ENCODE peak calls at places on chromosomes 16 and 17, in five cellular contexts. One of them, this sample, is unnamed.

GRCh38 chr17:49353607-49354006 is 8.4 kb downstream of the ZNF652 start:
- DNase-seq in upper lobe of left lung: no peak
- DNase-seq in A549: no peak
- DNase-seq in suprapubic skin: no peak
- DNase-seq in CD8-positive, alpha-beta T cell: no peak
- DNase-seq in this sample: no peak

GRCh38 chr17:53058031-53058430 is 764.7 kb upstream of the KIF2B start:
- DNase-seq in upper lobe of left lung: no peak
- DNase-seq in suprapubic skin: no peak
- DNase-seq in CD8-positive, alpha-beta T cell: no peak
- DNase-seq in A549: no peak
- DNase-seq in this sample: no peak

GRCh38 chr17:78416791-78417530 is 38.5 kb downstream of the PGS1 start:
- DNase-seq in suprapubic skin: no peak
- DNase-seq in CD8-positive, alpha-beta T cell: no peak
- DNase-seq in A549: no peak
- DNase-seq in upper lobe of left lung: peak; percentile 83
- DNase-seq in this sample: no peak

GRCh38 chr16:66266436-66267286 is 99.8 kb upstream of the CDH5 start:
- DNase-seq in CD8-positive, alpha-beta T cell: no peak
- DNase-seq in upper lobe of left lung: no peak
- DNase-seq in suprapubic skin: peak; percentile 87
- DNase-seq in A549: no peak
- DNase-seq in this sample: peak; percentile 75

GRCh38 chr16:1379054-1379862 is 27.5 kb downstream of the GNPTG start:
- DNase-seq in A549: peak; percentile 79
- DNase-seq in CD8-positive, alpha-beta T cell: peak; percentile 61
- DNase-seq in upper lobe of left lung: peak; percentile 84
- DNase-seq in suprapubic skin: peak; percentile 87
- DNase-seq in this sample: peak; percentile 91

GRCh38 chr16:89890200-89890599 is 16.8 kb downstream of the TCF25 start:
- DNase-seq in A549: no peak
- DNase-seq in upper lobe of left lung: no peak
- DNase-seq in CD8-positive, alpha-beta T cell: no peak
- DNase-seq in suprapubic skin: no peak
- DNase-seq in this sample: no peak

GRCh38 chr16:80663078-80663477 is 122.3 kb downstream of the DYNLRB2 start:
- DNase-seq in upper lobe of left lung: no peak
- DNase-seq in CD8-positive, alpha-beta T cell: no peak
- DNase-seq in suprapubic skin: no peak
- DNase-seq in A549: no peak
- DNase-seq in this sample: no peak

GRCh38 chr16:4352843-4353242 is 1.7 kb upstream of the PAM16 start:
- DNase-seq in A549: no peak
- DNase-seq in CD8-positive, alpha-beta T cell: no peak
- DNase-seq in upper lobe of left lung: no peak
- DNase-seq in suprapubic skin: no peak
- DNase-seq in this sample: no peak

GRCh38 chr17:76529643-76530488 is 7.6 kb downstream of the CYGB start:
- DNase-seq in upper lobe of left lung: peak; percentile 75
- DNase-seq in A549: no peak
- DNase-seq in suprapubic skin: peak; percentile 90
- DNase-seq in CD8-positive, alpha-beta T cell: no peak
- DNase-seq in this sample: peak; percentile 89

GRCh38 chr16:19860146-19861030 is 24.3 kb downstream of the GPRC5B start:
- DNase-seq in upper lobe of left lung: no peak
- DNase-seq in CD8-positive, alpha-beta T cell: no peak
- DNase-seq in suprapubic skin: peak; percentile 18
- DNase-seq in A549: no peak
- DNase-seq in this sample: no peak

GRCh38 chr17:39809221-39809620 is 54.9 kb downstream of the IKZF3 start:
- DNase-seq in CD8-positive, alpha-beta T cell: no peak
- DNase-seq in suprapubic skin: no peak
- DNase-seq in upper lobe of left lung: no peak
- DNase-seq in A549: no peak
- DNase-seq in this sample: no peak

GRCh38 chr16:11106726-11107125 is 149.3 kb downstream of the SOCS1 start:
- DNase-seq in CD8-positive, alpha-beta T cell: no peak
- DNase-seq in A549: no peak
- DNase-seq in upper lobe of left lung: peak; percentile 62
- DNase-seq in suprapubic skin: no peak
- DNase-seq in this sample: no peak

GRCh38 chr17:63954402-63955063 is 18.2 kb downstream of the SCN4A start:
- DNase-seq in A549: no peak
- DNase-seq in upper lobe of left lung: no peak
- DNase-seq in CD8-positive, alpha-beta T cell: peak; percentile 37
- DNase-seq in suprapubic skin: no peak
- DNase-seq in this sample: no peak

GRCh38 chr17:62792122-62792800 is 15.9 kb downstream of the MARCHF10 start:
- DNase-seq in A549: peak; percentile 98
- DNase-seq in CD8-positive, alpha-beta T cell: no peak
- DNase-seq in upper lobe of left lung: no peak
- DNase-seq in suprapubic skin: no peak
- DNase-seq in this sample: no peak

GRCh38 chr17:10261098-10261497 is 62.7 kb upstream of the GAS7 start:
- DNase-seq in CD8-positive, alpha-beta T cell: no peak
- DNase-seq in suprapubic skin: no peak
- DNase-seq in A549: no peak
- DNase-seq in upper lobe of left lung: no peak
- DNase-seq in this sample: no peak

GRCh38 chr17:29091591-29092291 is 48.8 kb downstream of the PIPOX start:
- DNase-seq in CD8-positive, alpha-beta T cell: no peak
- DNase-seq in upper lobe of left lung: no peak
- DNase-seq in suprapubic skin: no peak
- DNase-seq in A549: no peak
- DNase-seq in this sample: no peak

GRCh38 chr16:273547-274421 is 2.0 kb downstream of the RGS11 start:
- DNase-seq in suprapubic skin: no peak
- DNase-seq in A549: peak; percentile 53
- DNase-seq in upper lobe of left lung: no peak
- DNase-seq in CD8-positive, alpha-beta T cell: no peak
- DNase-seq in this sample: no peak

GRCh38 chr16:11024333-11025053 is 80.1 kb downstream of the CLEC16A start:
- DNase-seq in upper lobe of left lung: no peak
- DNase-seq in CD8-positive, alpha-beta T cell: no peak
- DNase-seq in A549: peak; percentile 34
- DNase-seq in suprapubic skin: no peak
- DNase-seq in this sample: no peak

GRCh38 chr17:55420067-55420775 is 1.4 kb downstream of the MMD start:
- DNase-seq in upper lobe of left lung: no peak
- DNase-seq in suprapubic skin: no peak
- DNase-seq in A549: no peak
- DNase-seq in CD8-positive, alpha-beta T cell: peak; percentile 16
- DNase-seq in this sample: no peak

GRCh38 chr16:88570691-88571092 is 489 bp downstream of the ZC3H18 start:
- DNase-seq in suprapubic skin: no peak
- DNase-seq in A549: no peak
- DNase-seq in upper lobe of left lung: peak; percentile 25
- DNase-seq in CD8-positive, alpha-beta T cell: peak; percentile 43
- DNase-seq in this sample: no peak

GRCh38 chr17:71500761-71501555 is 619.9 kb upstream of the SOX9 start:
- DNase-seq in CD8-positive, alpha-beta T cell: no peak
- DNase-seq in upper lobe of left lung: no peak
- DNase-seq in suprapubic skin: no peak
- DNase-seq in A549: no peak
- DNase-seq in this sample: no peak

GRCh38 chr17:35170968-35171771 is 23.0 kb downstream of the SLC35G3 start:
- DNase-seq in A549: peak; percentile 37
- DNase-seq in upper lobe of left lung: no peak
- DNase-seq in suprapubic skin: no peak
- DNase-seq in CD8-positive, alpha-beta T cell: no peak
- DNase-seq in this sample: no peak

GRCh38 chr16:66890796-66891195 is 10.5 kb downstream of the PDP2 start:
- DNase-seq in A549: no peak
- DNase-seq in upper lobe of left lung: no peak
- DNase-seq in suprapubic skin: no peak
- DNase-seq in CD8-positive, alpha-beta T cell: no peak
- DNase-seq in this sample: no peak

GRCh38 chr17:58577696-58578095 is 63.3 kb upstream of the MTMR4 start:
- DNase-seq in upper lobe of left lung: peak; percentile 26
- DNase-seq in suprapubic skin: peak; percentile 68
- DNase-seq in A549: peak; percentile 70
- DNase-seq in CD8-positive, alpha-beta T cell: peak; percentile 51
- DNase-seq in this sample: no peak

GRCh38 chr17:68657166-68657940 is 56.2 kb upstream of the FAM20A start:
- DNase-seq in CD8-positive, alpha-beta T cell: no peak
- DNase-seq in suprapubic skin: no peak
- DNase-seq in upper lobe of left lung: no peak
- DNase-seq in A549: no peak
- DNase-seq in this sample: no peak

GRCh38 chr17:17506893-17507464 is 10.8 kb upstream of the RASD1 start:
- DNase-seq in upper lobe of left lung: no peak
- DNase-seq in CD8-positive, alpha-beta T cell: no peak
- DNase-seq in A549: no peak
- DNase-seq in suprapubic skin: no peak
- DNase-seq in this sample: no peak

GRCh38 chr16:918068-918467 is 52.7 kb downstream of the LMF1 start:
- DNase-seq in upper lobe of left lung: no peak
- DNase-seq in A549: no peak
- DNase-seq in CD8-positive, alpha-beta T cell: no peak
- DNase-seq in suprapubic skin: no peak
- DNase-seq in this sample: no peak

GRCh38 chr17:82718986-82719685 is 2.6 kb downstream of the FN3KRP start:
- DNase-seq in suprapubic skin: no peak
- DNase-seq in upper lobe of left lung: no peak
- DNase-seq in A549: no peak
- DNase-seq in CD8-positive, alpha-beta T cell: no peak
- DNase-seq in this sample: no peak

GRCh38 chr17:66865151-66865550 is 30.2 kb downstream of the CACNG5 start:
- DNase-seq in upper lobe of left lung: no peak
- DNase-seq in suprapubic skin: no peak
- DNase-seq in CD8-positive, alpha-beta T cell: no peak
- DNase-seq in A549: no peak
- DNase-seq in this sample: no peak

GRCh38 chr17:45783593-45784292 is 377 bp upstream of the CRHR1 start:
- DNase-seq in A549: no peak
- DNase-seq in upper lobe of left lung: no peak
- DNase-seq in suprapubic skin: no peak
- DNase-seq in CD8-positive, alpha-beta T cell: no peak
- DNase-seq in this sample: no peak

GRCh38 chr17:44356241-44356640 is 7.4 kb downstream of the FAM171A2 start:
- DNase-seq in A549: no peak
- DNase-seq in CD8-positive, alpha-beta T cell: no peak
- DNase-seq in upper lobe of left lung: no peak
- DNase-seq in suprapubic skin: no peak
- DNase-seq in this sample: no peak

GRCh38 chr17:4562000-4562969 is 1.9 kb upstream of the GGT6 start:
- DNase-seq in A549: no peak
- DNase-seq in suprapubic skin: no peak
- DNase-seq in upper lobe of left lung: no peak
- DNase-seq in CD8-positive, alpha-beta T cell: no peak
- DNase-seq in this sample: no peak
- H3K4me3 ChIP-seq in A549: no peak overlapping the region
- H3K4me3 ChIP-seq in suprapubic skin: no peak overlapping the region
- H3K4me3 ChIP-seq in upper lobe of left lung: no peak overlapping the region
- H3K4me3 ChIP-seq in CD8-positive, alpha-beta T cell: no peak overlapping the region
- H3K4me3 ChIP-seq in this sample: no peak overlapping the region

GRCh38 chr16:87138868-87139267 is 178.3 kb downstream of the C16orf95 start:
- DNase-seq in A549: no peak
- DNase-seq in CD8-positive, alpha-beta T cell: no peak
- DNase-seq in upper lobe of left lung: no peak
- DNase-seq in suprapubic skin: peak; percentile 38
- DNase-seq in this sample: no peak
- TF ChIP-seq CTCF in A549: no peak
- TF ChIP-seq CTCF in CD8-positive, alpha-beta T cell: no peak
- TF ChIP-seq CTCF in upper lobe of left lung: no peak
- TF ChIP-seq CTCF in suprapubic skin: no peak
- TF ChIP-seq CTCF in this sample: no peak

GRCh38 chr16:64730261-64730660 is 391.6 kb downstream of the CDH11 start:
- DNase-seq in upper lobe of left lung: no peak
- DNase-seq in CD8-positive, alpha-beta T cell: no peak
- DNase-seq in A549: no peak
- DNase-seq in suprapubic skin: no peak
- DNase-seq in this sample: no peak
- H3K27ac ChIP-seq in upper lobe of left lung: no peak overlapping the region
- H3K27ac ChIP-seq in CD8-positive, alpha-beta T cell: no peak overlapping the region
- H3K27ac ChIP-seq in A549: no peak overlapping the region
- H3K27ac ChIP-seq in suprapubic skin: no peak overlapping the region
- H3K27ac ChIP-seq in this sample: no peak overlapping the region

DNA sequence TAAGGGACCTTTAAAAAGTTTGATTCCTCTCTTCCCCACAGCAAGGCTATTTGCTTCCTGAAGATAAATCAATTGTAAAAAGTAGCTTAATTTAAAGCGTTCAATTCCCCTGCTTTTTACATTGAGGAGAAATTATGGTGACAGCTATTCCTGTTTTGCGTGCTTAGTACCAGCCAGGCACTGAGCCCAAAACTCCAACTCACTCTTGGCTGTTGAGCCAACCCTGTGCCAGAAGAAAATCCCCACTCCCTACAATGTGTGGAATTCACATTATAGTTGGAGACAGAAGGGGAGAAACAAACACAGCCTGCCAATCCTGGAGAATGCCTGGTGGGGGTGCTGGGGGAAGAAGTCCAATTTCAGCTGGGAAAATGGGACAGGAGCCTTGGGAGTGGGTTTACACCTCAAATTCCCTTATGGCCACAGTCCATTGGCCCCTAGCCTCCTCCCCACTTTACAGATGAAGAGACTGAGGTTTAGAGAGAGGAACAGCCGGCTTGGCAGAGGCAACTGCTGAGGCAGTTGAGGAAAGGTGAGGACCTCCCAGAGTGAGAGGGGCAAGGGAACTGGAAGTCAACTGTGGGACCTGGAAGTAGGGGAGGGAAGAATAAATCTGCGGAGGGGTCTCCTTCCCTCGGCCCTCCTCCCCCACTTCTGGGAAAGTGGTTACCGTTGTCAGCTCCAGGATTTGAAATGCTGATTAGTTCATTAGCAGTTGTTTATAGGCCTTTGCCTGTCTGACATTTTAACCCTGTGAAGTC is 26.1 kb downstream of the CDH1 start:
- DNase-seq in A549: no peak
- DNase-seq in upper lobe of left lung: no peak
- DNase-seq in CD8-positive, alpha-beta T cell: no peak
- DNase-seq in suprapubic skin: no peak
- DNase-seq in this sample: no peak
- H3K4me3 ChIP-seq in A549: no peak overlapping the region
- H3K4me3 ChIP-seq in upper lobe of left lung: no peak overlapping the region
- H3K4me3 ChIP-seq in CD8-positive, alpha-beta T cell: no peak overlapping the region
- H3K4me3 ChIP-seq in suprapubic skin: no peak overlapping the region
- H3K4me3 ChIP-seq in this sample: no peak overlapping the region